ENCODE peak calls at places on chromosome 10, in ten cellular contexts. C is HCEC 1CT; X is head of caudate nucleus; T is CD4-positive, alpha-beta memory T cell; M is astrocyte; S is AG09319; B is stimulated activated CD4-positive, alpha-beta T cell treated with anti-CD3 and anti-CD28 coated beads, Interleukin-15, amount 100 ng/mL, for 24 hours; P is type B pancreatic cell; O is T-helper 2 cell; K is osteocyte. A is an unnamed sample.

GRCh38 chr10:7039859-7040258 is 371.0 kb downstream of the SFMBT2 start:
- DNase-seq in T (no peak), S (no peak), M (no peak), K (no peak), P (no peak), X (no peak), C (no peak), O (no peak), B (no peak), A (no peak)

GRCh38 chr10:104582604-104582951 is 58.5 kb upstream of the SORCS3 start:
- DNase-seq in C (no peak), X (no peak), S (no peak), T (no peak), O (no peak), B (peak; percentile 7), K (no peak), P (no peak), M (peak; percentile 27), A (no peak)

GRCh38 chr10:5895804-5896203 is 5.8 kb downstream of the FBH1 start:
- DNase-seq in T (no peak), M (no peak), B (no peak), X (no peak), C (no peak), K (no peak), O (peak; percentile 57), S (no peak), P (no peak), A (no peak)

GRCh38 chr10:29377333-29377961 is 88.6 kb downstream of the LYZL1 start:
- DNase-seq in M (no peak), T (peak; percentile 9), P (no peak), K (no peak), O (peak; percentile 27), B (no peak), S (peak; percentile 7), C (peak; percentile 23), X (no peak), A (no peak)

GRCh38 chr10:125060486-125060850 is 99.9 kb downstream of the CTBP2 start:
- DNase-seq in P (no peak), S (peak; percentile 56), K (no peak), M (peak; percentile 84), B (no peak), C (no peak), O (no peak), X (no peak), T (no peak), A (no peak)

GRCh38 chr10:16481052-16481728 is 40.5 kb downstream of the C1QL3 start:
- DNase-seq in P (no peak), B (no peak), T (no peak), C (no peak), S (no peak), O (no peak), M (no peak), K (no peak), X (no peak), A (no peak)

GRCh38 chr10:24208661-24209420 is at the start of gene KIAA1217:
- DNase-seq in S (no peak), T (no peak), B (peak; percentile 27), M (peak; percentile 46), O (peak; percentile 3), C (no peak), K (no peak), X (peak; percentile 8), P (peak; percentile 80), A (no peak)

GRCh38 chr10:103872137-103872933 is 17.0 kb upstream of the SH3PXD2A start:
- DNase-seq in K (no peak), B (no peak), X (no peak), T (no peak), C (peak; percentile 33), O (no peak), S (no peak), M (peak; percentile 36), P (no peak), A (no peak)

GRCh38 chr10:78756604-78757442 is 311.9 kb upstream of the ZMIZ1 start:
- DNase-seq in T (no peak), K (no peak), O (no peak), X (peak; percentile 92), M (peak; percentile 97), B (peak; percentile 48), C (peak; percentile 93), P (no peak), S (peak; percentile 90), A (peak; percentile 92)

GRCh38 chr10:88922041-88922440 is 30.5 kb downstream of the ACTA2 start:
- DNase-seq in B (no peak), O (no peak), P (no peak), T (no peak), X (no peak), C (peak; percentile 30), S (no peak), K (no peak), M (no peak), A (no peak)

GRCh38 chr10:11242443-11243386 is 225.0 kb downstream of the CELF2 start:
- DNase-seq in X (no peak), M (peak; percentile 52), T (no peak), P (no peak), S (no peak), C (peak; percentile 1), K (no peak), B (peak; percentile 51), O (peak; percentile 69), A (no peak)

GRCh38 chr10:128922172-128922571 is 544.9 kb upstream of the MGMT start:
- DNase-seq in X (no peak), C (no peak), M (no peak), S (no peak), T (no peak), P (no peak), O (no peak), B (no peak), K (no peak), A (no peak)

GRCh38 chr10:121484401-121484800 is 113.8 kb downstream of the FGFR2 start:
- DNase-seq in B (no peak), S (no peak), M (no peak), O (no peak), T (no peak), K (no peak), C (no peak), X (no peak), P (no peak), A (no peak)

GRCh38 chr10:130871406-130871805 is 440.1 kb downstream of the TCERG1L start:
- DNase-seq in X (no peak), B (no peak), M (no peak), C (no peak), T (no peak), P (no peak), S (no peak), O (no peak), K (peak; percentile 25), A (no peak)

GRCh38 chr10:80292607-80293239 is 3.3 kb upstream of the MAT1A start:
- DNase-seq in S (no peak), K (peak; percentile 57), P (no peak), C (no peak), X (no peak), T (no peak), O (no peak), B (no peak), M (no peak), A (no peak)

GRCh38 chr10:131210181-131210580 is 101.3 kb downstream of the TCERG1L start:
- DNase-seq in O (no peak), M (no peak), S (no peak), X (no peak), B (no peak), T (no peak), P (no peak), C (no peak), K (peak; percentile 77), A (no peak)

GRCh38 chr10:125054664-125055273 is 105.6 kb downstream of the CTBP2 start:
- DNase-seq in O (no peak), S (no peak), X (no peak), K (no peak), T (no peak), M (no peak), C (no peak), P (no peak), B (no peak), A (no peak)

GRCh38 chr10:58064714-58065528 is 202.8 kb downstream of the IPMK start:
- DNase-seq in O (no peak), X (peak; percentile 45), K (no peak), P (no peak), B (peak; percentile 29), M (peak; percentile 23), C (peak; percentile 54), S (peak; percentile 23), T (no peak), A (no peak)

GRCh38 chr10:104297697-104298660 is 29.0 kb downstream of the GSTO2 start:
- DNase-seq in K (no peak), O (peak; percentile 30), C (no peak), X (no peak), T (no peak), B (peak; percentile 55), S (no peak), M (peak; percentile 92), P (no peak), A (peak; percentile 46)

GRCh38 chr10:78898341-78899097 is 170.2 kb upstream of the ZMIZ1 start:
- DNase-seq in O (no peak), S (no peak), X (no peak), C (no peak), T (no peak), B (no peak), K (peak; percentile 68), P (peak; percentile 43), M (no peak), A (no peak)

GRCh38 chr10:71338728-71339495 is 19.9 kb downstream of the SLC29A3 start:
- DNase-seq in B (no peak), T (no peak), K (no peak), P (no peak), M (no peak), S (no peak), O (no peak), X (no peak), C (no peak), A (no peak)

GRCh38 chr10:49322371-49323170 is 23.6 kb downstream of the C10orf71 start:
- DNase-seq in M (no peak), T (no peak), S (no peak), B (no peak), C (no peak), X (no peak), O (no peak), P (no peak), K (peak; percentile 77), A (no peak)

GRCh38 chr10:126225672-126226007 is 162.6 kb downstream of the ADAM12 start:
- DNase-seq in T (no peak), X (no peak), S (no peak), M (no peak), B (no peak), P (no peak), K (no peak), O (no peak), C (no peak), A (no peak)

GRCh38 chr10:117492504-117492903 is 50.0 kb upstream of the EMX2 start:
- DNase-seq in K (no peak), S (no peak), B (no peak), T (no peak), C (no peak), O (no peak), P (no peak), X (no peak), M (peak; percentile 21), A (no peak)

GRCh38 chr10:129365767-129366400 is 101.2 kb upstream of the MGMT start:
- DNase-seq in M (no peak), T (no peak), K (no peak), P (no peak), B (peak; percentile 20), O (no peak), C (no peak), X (no peak), S (no peak), A (no peak)

GRCh38 chr10:87635498-87636312 is 24.0 kb upstream of the PAPSS2 start:
- DNase-seq in M (peak; percentile 80), P (no peak), C (peak; percentile 86), S (no peak), X (no peak), T (no peak), B (peak; percentile 57), O (peak; percentile 80), K (no peak), A (peak; percentile 51)

GRCh38 chr10:124993728-124994451 is 52.0 kb downstream of the ZRANB1 start:
- DNase-seq in B (no peak), X (no peak), O (no peak), K (no peak), M (no peak), C (peak; percentile 0), T (no peak), P (peak; percentile 58), S (no peak), A (no peak)

GRCh38 chr10:17088118-17088806 is 41.3 kb downstream of the CUBN start:
- DNase-seq in M (peak; percentile 72), T (no peak), P (no peak), C (peak; percentile 93), K (no peak), S (no peak), O (no peak), X (no peak), B (no peak), A (no peak)

A was measured in BJ.